ENCODE peak calls at places on chromosome 1, in four cellular contexts. M is suprapubic skin, R is HCT116, G is stomach. D is an unnamed sample.

GRCh38 chr1:40530735-40531380 is 579 bp upstream of the ZNF684 start:
- DNase-seq in M (no peak), R (no peak), G (no peak), D (no peak)

GRCh38 chr1:162412002-162412401 is at the start of gene SH2D1B:
- DNase-seq in M (no peak), R (no peak), G (no peak), D (no peak)

GRCh38 chr1:34236089-34236488 is 59.4 kb downstream of the C1orf94 start:
- DNase-seq in M (no peak), R (no peak), G (no peak), D (no peak)

GRCh38 chr1:107430540-107431228 is 289.8 kb downstream of the NTNG1 start:
- DNase-seq in M (no peak), R (no peak), G (peak), D (peak)

GRCh38 chr1:208652300-208653160 is 408.3 kb upstream of the PLXNA2 start:
- DNase-seq in M (no peak), R (peak), G (peak), D (peak)

GRCh38 chr1:40625076-40625475 is 40.4 kb downstream of the RIMS3 start:
- DNase-seq in M (peak), R (no peak), G (peak), D (no peak)

GRCh38 chr1:248243204-248243603 is 12.0 kb downstream of the OR2M4 start:
- DNase-seq in M (no peak), R (no peak), G (no peak), D (no peak)

GRCh38 chr1:4622821-4623220 is 31.6 kb upstream of the AJAP1 start:
- DNase-seq in M (peak), R (no peak), G (no peak), D (no peak)

GRCh38 chr1:205811660-205812059 is 1.3 kb downstream of the SLC41A1 start:
- DNase-seq in M (no peak), R (no peak), G (peak), D (peak)

GRCh38 chr1:39973503-39974135 is 18.7 kb downstream of the MFSD2A start:
- DNase-seq in M (peak), R (peak), G (peak), D (peak)

GRCh38 chr1:111032295-111032897 is 68.7 kb upstream of the LRIF1 start:
- DNase-seq in M (no peak), R (peak), G (no peak), D (peak)

GRCh38 chr1:185373813-185374524 is 56.9 kb upstream of the IVNS1ABP start:
- DNase-seq in M (no peak), R (no peak), G (no peak), D (no peak)
- TF ChIP-seq POLR2AphosphoS5 in M (no peak), R (no peak), G (no peak), D (no peak)

GRCh38 chr1:180167721-180168467 is 13.2 kb downstream of the QSOX1 start:
- DNase-seq in M (peak), R (peak), G (peak), D (peak)
- TF ChIP-seq POLR2AphosphoS5 in M (no peak), R (peak), G (no peak), D (peak)

GRCh38 chr1:8423134-8423701 is 105.3 kb downstream of the SLC45A1 start:
- DNase-seq in M (peak), R (no peak), G (no peak), D (no peak)

GRCh38 chr1:8423702-8424538 is 106.0 kb downstream of the SLC45A1 start:
- DNase-seq in M (peak), R (peak), G (peak), D (no peak)

GRCh38 chr1:8424539-8425116 is 106.7 kb downstream of the SLC45A1 start:
- DNase-seq in M (no peak), R (peak), G (peak), D (peak)

GRCh38 chr1:8421721-8422120 is 103.8 kb downstream of the SLC45A1 start:
- DNase-seq in M (no peak), R (no peak), G (no peak), D (no peak)

DNA sequence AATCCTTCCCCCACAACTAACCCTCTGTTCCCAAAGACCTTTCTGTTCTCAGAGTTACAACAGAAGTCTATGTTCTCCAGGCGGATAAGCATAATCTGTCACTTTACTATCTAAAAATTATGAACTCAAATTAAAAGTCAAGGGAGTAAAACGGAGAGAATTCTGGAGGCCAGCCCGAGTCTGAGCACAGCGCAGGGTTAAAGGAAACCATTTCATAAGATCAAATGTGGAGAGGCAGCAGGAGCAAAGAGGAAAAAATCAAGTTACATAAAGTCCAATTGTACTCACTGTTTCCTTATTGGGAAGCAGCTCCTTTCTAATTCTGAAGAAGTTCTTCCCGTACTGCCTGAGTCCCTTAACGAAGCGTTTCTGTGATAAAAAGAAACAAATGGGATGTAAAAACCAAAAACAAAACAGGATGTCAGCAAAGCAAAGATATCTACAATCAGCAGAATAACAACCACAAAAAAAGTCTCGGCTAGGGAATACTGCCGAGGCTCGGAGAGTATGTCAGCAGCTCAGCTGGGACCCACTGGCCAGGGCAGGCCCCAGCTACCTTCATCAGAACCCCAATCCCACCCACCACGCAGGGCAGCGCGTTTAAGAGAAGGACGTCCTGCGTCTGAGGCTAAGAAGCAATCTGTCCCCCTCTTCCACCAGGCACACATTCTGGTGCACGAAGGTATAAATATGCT is 104.7 kb downstream of the SLC45A1 start:
- DNase-seq in M (no peak), R (no peak), G (no peak), D (no peak)
- TF ChIP-seq POLR2AphosphoS5 in M (no peak), R (no peak), G (no peak), D (no peak)

GRCh38 chr1:8950309-8950708 is 4.6 kb downstream of the CA6 start:
- DNase-seq in M (no peak), R (no peak), G (no peak), D (no peak)

GRCh38 chr1:8944006-8944405 is 1.7 kb upstream of the CA6 start:
- DNase-seq in M (no peak), R (no peak), G (no peak), D (no peak)

GRCh38 chr1:8943516-8943896 is 2.2 kb upstream of the CA6 start:
- DNase-seq in M (no peak), R (no peak), G (no peak), D (no peak)

GRCh38 chr1:8945568-8945967 is at the start of gene CA6:
- DNase-seq in M (no peak), R (no peak), G (no peak), D (no peak)

GRCh38 chr1:8947127-8947691 is 1.5 kb downstream of the CA6 start:
- DNase-seq in M (no peak), R (no peak), G (no peak), D (no peak)
- TF ChIP-seq POLR2AphosphoS5 in M (no peak), R (no peak), G (no peak), D (no peak)

GRCh38 chr1:41902125-41902524 is 16.6 kb downstream of the HIVEP3 start:
- DNase-seq in M (no peak), R (no peak), G (no peak), D (no peak)
- TF ChIP-seq POLR2AphosphoS5 in M (no peak), R (no peak), G (no peak), D (no peak)